ENCODE peak calls at places on chromosomes 16 and 17, in ten cellular contexts. P, W, R, I, Q, K, X, S, V and C are unnamed samples.

GRCh38 chr16:10136916-10137315 is 45.3 kb downstream of the GRIN2A start:
- DNase-seq in R (no peak), X (no peak), K (no peak), W (no peak), I (no peak), Q (no peak), S (no peak), P (no peak), V (no peak), C (no peak)

GRCh38 chr17:42517516-42517915 is 18.5 kb upstream of the NAGLU start:
- DNase-seq in V (peak), P (peak), Q (peak), S (peak), K (peak), X (peak), R (peak), W (peak), I (peak), C (peak)

GRCh38 chr16:84845496-84846002 is 25.8 kb downstream of the CRISPLD2 start:
- DNase-seq in Q (no peak), X (no peak), R (no peak), I (no peak), W (no peak), S (no peak), K (no peak), V (no peak), P (no peak), C (no peak)

GRCh38 chr17:6641374-6641818 is 536 bp downstream of the TXNDC17 start:
- DNase-seq in I (no peak), P (no peak), R (no peak), S (peak), K (no peak), Q (no peak), X (no peak), V (peak), W (no peak), C (no peak)

GRCh38 chr17:15908378-15908777 is 36.6 kb upstream of the ADORA2B start:
- DNase-seq in K (no peak), P (no peak), Q (no peak), W (no peak), X (no peak), S (no peak), R (no peak), V (no peak), I (no peak), C (no peak)

GRCh38 chr17:17346428-17347233 is 43.5 kb downstream of the NT5M start:
- DNase-seq in V (no peak), Q (no peak), P (no peak), W (no peak), X (no peak), R (no peak), S (no peak), I (no peak), K (no peak), C (no peak)

GRCh38 chr17:2814499-2815341 is 18.5 kb downstream of the RAP1GAP2 start:
- DNase-seq in P (no peak), Q (no peak), W (no peak), V (peak), X (no peak), K (no peak), R (no peak), I (no peak), S (no peak), C (peak)

GRCh38 chr16:51402239-51402638 is 251.2 kb upstream of the SALL1 start:
- DNase-seq in Q (no peak), W (no peak), X (no peak), P (no peak), I (no peak), R (no peak), K (no peak), S (no peak), V (no peak), C (no peak)

GRCh38 chr16:21101631-21102420 is 48.8 kb downstream of the DNAH3 start:
- DNase-seq in Q (no peak), V (peak), P (no peak), X (no peak), K (peak), S (peak), I (peak), W (no peak), R (no peak), C (peak)